ENCODE peak calls at places on chromosomes 3 and 15, in nine cellular contexts. N, Y, B, U, O, G, P, D and H are unnamed samples.

GRCh38 chr15:95556866-95557225 is 773.7 kb upstream of the NR2F2 start:
- DNase-seq in N (no peak), Y (peak), B (no peak), U (no peak), O (no peak), G (no peak), P (no peak), D (peak), H (peak)

GRCh38 chr3:146189519-146190173 is 28.7 kb upstream of the PLOD2 start:
- DNase-seq in N (no peak), Y (peak), B (peak), U (peak), O (peak), G (no peak), P (peak), D (no peak), H (no peak)

GRCh38 chr3:186617038-186617934 is 4.4 kb downstream of the AHSG start:
- DNase-seq in N (peak), Y (peak), B (peak), U (peak), O (peak), G (peak), P (peak), D (peak), H (peak)

GRCh38 chr3:50155891-50156290 is 767 bp downstream of the SEMA3F start:
- DNase-seq in N (no peak), Y (no peak), B (no peak), U (no peak), O (no peak), G (no peak), P (no peak), D (no peak), H (no peak)

GRCh38 chr3:50370594-50370993 is 11.3 kb upstream of the TMEM115 start:
- DNase-seq in N (no peak), Y (peak), B (no peak), U (no peak), O (peak), G (no peak), P (no peak), D (no peak), H (no peak)

GRCh38 chr15:100595964-100596363 is 6.0 kb downstream of the LINS1 start:
- DNase-seq in N (no peak), Y (no peak), B (no peak), U (no peak), O (no peak), G (no peak), P (no peak), D (no peak), H (no peak)

GRCh38 chr3:129277829-129278271 is 820 bp upstream of the HMCES start:
- DNase-seq in N (no peak), Y (peak), B (peak), U (no peak), O (peak), G (no peak), P (no peak), D (no peak), H (no peak)

GRCh38 chr3:36811768-36812167 is 47.4 kb upstream of the DCLK3 start:
- DNase-seq in N (no peak), Y (no peak), B (no peak), U (no peak), O (no peak), G (no peak), P (no peak), D (no peak), H (no peak)

GRCh38 chr3:40264437-40264836 is 45.1 kb upstream of the EIF1B start:
- DNase-seq in N (no peak), Y (no peak), B (no peak), U (no peak), O (no peak), G (no peak), P (no peak), D (no peak), H (no peak)

GRCh38 chr15:80839764-80840130 is 60.6 kb downstream of the CEMIP start:
- DNase-seq in N (no peak), Y (no peak), B (no peak), U (no peak), O (no peak), G (no peak), P (no peak), D (no peak), H (no peak)

GRCh38 chr15:81449836-81450474 is 75.9 kb upstream of the TMC3 start:
- DNase-seq in N (no peak), Y (no peak), B (no peak), U (no peak), O (no peak), G (no peak), P (no peak), D (no peak), H (no peak)

GRCh38 chr15:47897525-47897924 is 180.2 kb downstream of the SEMA6D start:
- DNase-seq in N (no peak), Y (no peak), B (no peak), U (no peak), O (no peak), G (no peak), P (no peak), D (no peak), H (no peak)

GRCh38 chr3:51398595-51399310 is 7.7 kb downstream of the RBM15B start:
- DNase-seq in N (no peak), Y (no peak), B (no peak), U (no peak), O (no peak), G (no peak), P (no peak), D (no peak), H (no peak)

GRCh38 chr3:24477090-24477656 is 17.5 kb downstream of the THRB start:
- DNase-seq in N (no peak), Y (no peak), B (no peak), U (no peak), O (no peak), G (no peak), P (no peak), D (no peak), H (no peak)

GRCh38 chr15:88656760-88657221 is 18.0 kb downstream of the ISG20 start:
- DNase-seq in N (peak), Y (no peak), B (no peak), U (no peak), O (no peak), G (no peak), P (no peak), D (no peak), H (no peak)

GRCh38 chr15:70799667-70800450 is 36.5 kb upstream of the UACA start:
- DNase-seq in N (no peak), Y (no peak), B (no peak), U (no peak), O (no peak), G (no peak), P (peak), D (peak), H (no peak)

GRCh38 chr3:9912294-9912935 is 4.5 kb upstream of the IL17RC start:
- DNase-seq in N (no peak), Y (no peak), B (no peak), U (no peak), O (no peak), G (no peak), P (no peak), D (peak), H (no peak)

GRCh38 chr3:51681453-51681852 is 10.4 kb downstream of the TEX264 start:
- DNase-seq in N (no peak), Y (no peak), B (no peak), U (no peak), O (no peak), G (peak), P (peak), D (no peak), H (no peak)

GRCh38 chr15:25852696-25853524 is 10.2 kb downstream of the ATP10A start:
- DNase-seq in N (no peak), Y (no peak), B (no peak), U (no peak), O (no peak), G (no peak), P (no peak), D (no peak), H (no peak)

GRCh38 chr3:152357587-152357986 is 88.9 kb downstream of the MBNL1 start:
- DNase-seq in N (no peak), Y (no peak), B (no peak), U (no peak), O (no peak), G (no peak), P (no peak), D (no peak), H (no peak)

GRCh38 chr3:16842710-16843270 is 42.0 kb upstream of the PLCL2 start:
- DNase-seq in N (no peak), Y (no peak), B (peak), U (no peak), O (peak), G (no peak), P (no peak), D (no peak), H (no peak)

GRCh38 chr3:106458952-106459351 is 590.1 kb upstream of the CBLB start:
- DNase-seq in N (no peak), Y (no peak), B (no peak), U (no peak), O (no peak), G (no peak), P (no peak), D (no peak), H (no peak)

GRCh38 chr3:151085889-151086483 is 522 bp downstream of the MED12L start:
- DNase-seq in N (peak), Y (peak), B (peak), U (no peak), O (peak), G (no peak), P (no peak), D (peak), H (no peak)

GRCh38 chr3:122998856-122999255 is 28.7 kb downstream of the SEMA5B start:
- DNase-seq in N (no peak), Y (no peak), B (no peak), U (no peak), O (no peak), G (no peak), P (no peak), D (no peak), H (no peak)

GRCh38 chr3:141427764-141428163 is 59.1 kb upstream of the RASA2 start:
- DNase-seq in N (peak), Y (no peak), B (no peak), U (no peak), O (no peak), G (no peak), P (no peak), D (no peak), H (no peak)

GRCh38 chr3:112773864-112774263 is 72.8 kb downstream of the CD200R1L start:
- DNase-seq in N (no peak), Y (no peak), B (peak), U (no peak), O (no peak), G (no peak), P (no peak), D (peak), H (no peak)

GRCh38 chr3:183826448-183826847 is 1.1 kb upstream of the MAP6D1 start:
- DNase-seq in N (no peak), Y (no peak), B (no peak), U (no peak), O (no peak), G (no peak), P (no peak), D (no peak), H (no peak)

GRCh38 chr3:45565341-45565740 is 29.2 kb upstream of the LIMD1 start:
- DNase-seq in N (no peak), Y (no peak), B (no peak), U (no peak), O (no peak), G (no peak), P (no peak), D (no peak), H (no peak)